ENCODE peak calls at places on chromosomes 12 and 14, in nine cellular contexts. T is activated CD4-positive, alpha-beta memory T cell treated with anti-CD3 and anti-CD28 coated beads for 36 hours; A is EL; D is kidney tubule cell; P is activated T-cell treated with anti-CD3 and anti-CD28 coated beads, Interleukin-2, amount 50 U/mL, for 72 hours; U is HFFc6; I is GM13977; G is NCI-H1694 treated with DMSO at 0.1 percent for 48 hours; B is thoracic aorta. N is an unnamed sample.

GRCh38 chr12:60921541-60921940 is 1325.7 kb downstream of the SLC16A7 start:
- DNase-seq in T (no peak), B (no peak), I (no peak), D (no peak), P (no peak), G (no peak), U (no peak), A (no peak), N (no peak)

GRCh38 chr12:104930388-104931326 is 27.4 kb downstream of the SLC41A2 start:
- DNase-seq in G (no peak), T (peak; percentile 73), A (peak; percentile 72), P (peak; percentile 69), I (peak; percentile 49), U (peak; percentile 7), D (peak; percentile 88), B (no peak), N (peak; percentile 44)

GRCh38 chr12:132488127-132489077 is 1.5 kb upstream of the FBRSL1 start:
- DNase-seq in I (no peak), B (no peak), P (no peak), G (no peak), U (no peak), D (no peak), T (peak; percentile 55), A (no peak), N (no peak)

GRCh38 chr14:101781240-101782061 is 19.9 kb downstream of the PPP2R5C start:
- DNase-seq in G (no peak), T (peak; percentile 47), B (no peak), U (no peak), A (peak; percentile 30), D (peak; percentile 9), P (peak; percentile 54), I (peak; percentile 44), N (peak; percentile 57)

GRCh38 chr12:121427556-121428055 is 27.7 kb downstream of the RNF34 start:
- DNase-seq in D (peak; percentile 62), U (no peak), T (no peak), G (no peak), P (no peak), B (no peak), A (no peak), I (no peak), N (no peak)

GRCh38 chr12:43669373-43669772 is 89.2 kb downstream of the PUS7L start:
- DNase-seq in A (no peak), U (no peak), P (no peak), G (no peak), D (no peak), I (no peak), B (no peak), T (no peak), N (no peak)

GRCh38 chr14:63986789-63987533 is 134.2 kb downstream of the SYNE2 start:
- DNase-seq in A (peak; percentile 29), B (no peak), P (no peak), G (no peak), U (peak; percentile 21), I (no peak), T (no peak), D (peak; percentile 59), N (peak; percentile 77)

GRCh38 chr14:75604979-75605825 is 26.8 kb downstream of the FLVCR2 start:
- DNase-seq in P (no peak), T (no peak), D (peak; percentile 47), U (no peak), I (no peak), B (no peak), G (no peak), A (no peak), N (no peak)

GRCh38 chr12:106106892-106107291 is 31.9 kb downstream of the NUAK1 start:
- DNase-seq in U (peak; percentile 57), D (peak; percentile 38), P (no peak), I (no peak), T (no peak), B (no peak), G (no peak), A (peak; percentile 71), N (peak; percentile 46)

GRCh38 chr12:131903270-131904255 is 9.1 kb downstream of the ULK1 start:
- DNase-seq in U (no peak), P (no peak), I (no peak), G (no peak), B (no peak), D (no peak), T (no peak), A (no peak), N (no peak)

GRCh38 chr12:121468451-121468850 is 68.5 kb downstream of the RNF34 start:
- DNase-seq in B (no peak), U (no peak), D (no peak), G (no peak), T (no peak), I (no peak), A (no peak), P (no peak), N (no peak)

GRCh38 chr12:42482086-42482819 is 107.3 kb downstream of the PRICKLE1 start:
- DNase-seq in B (no peak), A (peak; percentile 34), D (peak; percentile 40), T (no peak), I (no peak), G (no peak), U (peak; percentile 17), P (no peak), N (no peak)

GRCh38 chr14:77097006-77097688 is 911 bp upstream of the CIPC start:
- DNase-seq in D (peak; percentile 45), G (peak; percentile 65), P (no peak), U (peak; percentile 14), B (no peak), I (peak; percentile 24), A (peak; percentile 25), T (no peak), N (peak; percentile 6)

GRCh38 chr12:12726543-12727093 is 9.4 kb downstream of the CDKN1B start:
- DNase-seq in U (peak; percentile 85), D (peak; percentile 62), G (peak; percentile 43), A (peak; percentile 92), T (peak; percentile 39), P (no peak), I (peak; percentile 31), B (no peak), N (peak; percentile 70)

GRCh38 chr12:6532927-6533652 is 1.2 kb upstream of the GAPDH start:
- DNase-seq in D (peak; percentile 90), A (peak; percentile 93), B (no peak), P (peak; percentile 45), G (peak; percentile 77), U (peak; percentile 80), T (peak; percentile 68), I (peak; percentile 59), N (peak; percentile 80)

GRCh38 chr14:61933021-61933420 is 170.8 kb downstream of the SNAPC1 start:
- DNase-seq in U (no peak), B (no peak), I (no peak), P (no peak), T (no peak), G (no peak), D (no peak), A (no peak), N (no peak)

GRCh38 chr12:7857916-7858315 is 14.8 kb downstream of the SLC2A14 start:
- DNase-seq in U (no peak), P (no peak), D (no peak), I (no peak), B (no peak), A (no peak), T (no peak), G (no peak), N (no peak)

GRCh38 chr12:59891180-59891579 is 295.4 kb downstream of the SLC16A7 start:
- DNase-seq in U (no peak), P (no peak), B (no peak), G (no peak), I (no peak), D (no peak), T (no peak), A (no peak), N (no peak)

GRCh38 chr14:91310620-91311283 is 66.2 kb upstream of the GPR68 start:
- DNase-seq in P (no peak), B (no peak), I (no peak), D (no peak), G (no peak), U (no peak), A (no peak), T (peak; percentile 75), N (no peak)

GRCh38 chr12:88035271-88035906 is 6.2 kb upstream of the C12orf50 start:
- DNase-seq in D (peak; percentile 86), G (peak; percentile 56), T (peak; percentile 92), A (peak; percentile 84), U (peak; percentile 84), I (peak; percentile 86), B (peak; percentile 78), P (peak; percentile 90), N (peak; percentile 95)

GRCh38 chr14:105091335-105092123 is 26.3 kb upstream of the GPR132 start:
- DNase-seq in P (no peak), D (peak; percentile 94), A (peak; percentile 70), T (no peak), B (peak; percentile 70), U (peak; percentile 30), I (no peak), G (peak; percentile 72), N (peak; percentile 74)

GRCh38 chr12:132077322-132078100 is 66.6 kb downstream of the DDX51 start:
- DNase-seq in D (no peak), P (no peak), T (no peak), I (no peak), B (no peak), G (no peak), U (no peak), A (no peak), N (no peak)

GRCh38 chr12:124026755-124027745 is 54.0 kb downstream of the ZNF664 start:
- DNase-seq in A (peak; percentile 76), T (no peak), I (no peak), D (peak; percentile 43), B (no peak), P (no peak), U (peak; percentile 86), G (no peak), N (peak; percentile 52)

GRCh38 chr14:105853089-105853906 is 326.9 kb downstream of the TMEM121 start:
- DNase-seq in G (peak; percentile 99), U (no peak), D (no peak), A (no peak), B (no peak), I (no peak), P (no peak), T (no peak), N (no peak)

GRCh38 chr14:92928961-92929688 is 6.2 kb downstream of the CHGA start:
- DNase-seq in T (no peak), U (no peak), I (no peak), B (no peak), G (no peak), D (no peak), A (no peak), P (no peak), N (no peak)

GRCh38 chr12:115464673-115465060 is 780.7 kb upstream of the TBX3 start:
- DNase-seq in T (no peak), I (no peak), A (no peak), D (no peak), U (no peak), B (no peak), G (no peak), P (no peak), N (no peak)

GRCh38 chr12:53071591-53072551 is 7.3 kb downstream of the SPRYD3 start:
- DNase-seq in B (no peak), U (no peak), T (no peak), I (no peak), D (no peak), A (no peak), G (no peak), P (no peak), N (no peak)

GRCh38 chr14:103868242-103868897 is 21.0 kb upstream of the PPP1R13B start:
- DNase-seq in A (no peak), G (peak; percentile 45), I (no peak), P (no peak), T (no peak), D (no peak), U (no peak), B (no peak), N (no peak)

GRCh38 chr12:68837215-68837614 is 29.2 kb downstream of the MDM2 start:
- DNase-seq in T (no peak), D (no peak), A (no peak), G (no peak), I (no peak), B (no peak), U (no peak), P (no peak), N (no peak)

GRCh38 chr12:47039756-47040155 is 39.7 kb upstream of the PCED1B start:
- DNase-seq in B (no peak), G (no peak), A (no peak), D (peak; percentile 28), I (no peak), U (no peak), T (no peak), P (no peak), N (no peak)

GRCh38 chr14:57346741-57347140 is 43.6 kb upstream of the NAA30 start:
- DNase-seq in U (no peak), T (no peak), D (no peak), G (no peak), P (no peak), A (no peak), B (no peak), I (no peak), N (no peak)

N was measured in GM03348.